ENCODE peak calls at places on chromosome 18, in four cellular contexts. M is kidney glomerular epithelial cell, E is substantia nigra, O is midbrain. H is an unnamed sample.

GRCh38 chr18:25923193-25923592 is 167.2 kb downstream of the SS18 start:
- DNase-seq in O (no peak), E (no peak), M (no peak), H (no peak)

GRCh38 chr18:77106331-77106730 is 26.3 kb downstream of the MBP start:
- DNase-seq in O (no peak), E (no peak), M (no peak), H (no peak)

GRCh38 chr18:57859314-57859713 is 56.2 kb upstream of the ATP8B1 start:
- DNase-seq in M (no peak), E (no peak), O (no peak), H (no peak)

GRCh38 chr18:72830109-72830508 is 37.7 kb downstream of the NETO1 start:
- DNase-seq in M (peak; percentile 2), O (peak; percentile 2), E (no peak), H (no peak)

GRCh38 chr18:51257150-51257549 is 59.7 kb upstream of the MEX3C start:
- DNase-seq in M (no peak), O (no peak), E (no peak), H (no peak)

GRCh38 chr18:48983793-48984437 is 33.1 kb upstream of the SMAD7 start:
- DNase-seq in M (no peak), E (no peak), O (no peak), H (no peak)

GRCh38 chr18:6885992-6886823 is 156.7 kb downstream of the ARHGAP28 start:
- DNase-seq in M (peak; percentile 45), O (peak; percentile 66), E (peak; percentile 0), H (no peak)

GRCh38 chr18:49613141-49613641 is 51.3 kb downstream of the LIPG start:
- DNase-seq in E (no peak), O (no peak), M (peak; percentile 93), H (no peak)

GRCh38 chr18:37334494-37335125 is 231.0 kb downstream of the CELF4 start:
- DNase-seq in O (no peak), E (no peak), M (no peak), H (no peak)

GRCh38 chr18:9048808-9049494 is 53.5 kb upstream of the NDUFV2 start:
- DNase-seq in O (no peak), M (no peak), E (no peak), H (peak; percentile 46)

GRCh38 chr18:73283032-73283431 is 415.2 kb upstream of the NETO1 start:
- DNase-seq in O (no peak), E (no peak), M (no peak), H (peak; percentile 63)

GRCh38 chr18:78641689-78642231 is 337.9 kb upstream of the SALL3 start:
- DNase-seq in E (no peak), O (no peak), M (no peak), H (no peak)

GRCh38 chr18:50786851-50787250 is 33.0 kb downstream of the MRO start:
- DNase-seq in E (no peak), O (no peak), M (no peak), H (no peak)

GRCh38 chr18:54392621-54393023 is 34.9 kb downstream of the C18orf54 start:
- DNase-seq in M (peak; percentile 83), O (peak; percentile 76), E (no peak), H (peak; percentile 14)

GRCh38 chr18:22676423-22676822 is 256.7 kb upstream of the RBBP8 start:
- DNase-seq in M (no peak), E (no peak), O (no peak), H (no peak)

GRCh38 chr18:62448426-62448825 is 74.4 kb upstream of the ZCCHC2 start:
- DNase-seq in O (no peak), E (no peak), M (no peak), H (no peak)

GRCh38 chr18:48940854-48941531 is 9.8 kb downstream of the SMAD7 start:
- DNase-seq in M (no peak), O (no peak), E (no peak), H (no peak)

GRCh38 chr18:49846263-49846662 is 32.9 kb upstream of the ACAA2 start:
- DNase-seq in O (no peak), E (no peak), M (no peak), H (no peak)

GRCh38 chr18:2147424-2147823 is 423.9 kb downstream of the METTL4 start:
- DNase-seq in E (no peak), O (no peak), M (no peak), H (no peak)

GRCh38 chr18:45690975-45691815 is 32.8 kb upstream of the SLC14A1 start:
- DNase-seq in E (peak; percentile 33), M (peak; percentile 69), O (peak; percentile 85), H (no peak)

GRCh38 chr18:63000839-63001238 is 285.5 kb downstream of the PHLPP1 start:
- DNase-seq in E (no peak), O (no peak), M (no peak), H (no peak)

GRCh38 chr18:58541789-58542425 is 87.0 kb downstream of the ALPK2 start:
- DNase-seq in M (peak; percentile 99), O (no peak), E (no peak), H (peak; percentile 97)

GRCh38 chr18:76687271-76688006 is 134.9 kb upstream of the ZNF236 start:
- DNase-seq in E (no peak), M (peak; percentile 64), O (no peak), H (peak; percentile 34)

GRCh38 chr18:58314284-58314683 is 270.3 kb downstream of the NEDD4L start:
- DNase-seq in E (peak; percentile 10), O (no peak), M (peak; percentile 51), H (peak; percentile 60)

GRCh38 chr18:31042068-31042390 is 513 bp downstream of the DSC3 start:
- DNase-seq in E (no peak), M (no peak), O (no peak), H (no peak)

GRCh38 chr18:71995895-71996443 is 548.2 kb downstream of the CBLN2 start:
- DNase-seq in M (peak; percentile 34), E (no peak), O (no peak), H (no peak)